ENCODE peak calls at places on chromosome 14, in six cellular contexts. L is HS-5; A is Ammon's horn; D is activated CD4-positive, alpha-beta T cell treated with anti-CD3 and anti-CD28 coated beads, Interleukin-2, amount 50 U/mL, for 1 hour; F is AG20443; G is GM12878. C is an unnamed sample.

GRCh38 chr14:101120636-101121398 is 217.3 kb upstream of the RTL1 start:
- DNase-seq in L (no peak), A (peak; percentile 80), D (no peak), F (no peak), G (no peak), C (peak; percentile 30)

GRCh38 chr14:74572829-74573360 is 39.1 kb downstream of the LTBP2 start:
- DNase-seq in L (no peak), A (peak; percentile 35), D (no peak), F (no peak), G (no peak), C (no peak)

GRCh38 chr14:64801800-64802199 is 77.9 kb downstream of the SPTB start:
- DNase-seq in L (no peak), A (no peak), D (no peak), F (peak; percentile 48), G (no peak), C (no peak)

GRCh38 chr14:75310295-75311059 is 31.8 kb downstream of the FOS start:
- DNase-seq in L (no peak), A (peak; percentile 93), D (no peak), F (peak; percentile 83), G (no peak), C (peak; percentile 78)

GRCh38 chr14:95707327-95707726 is 6.6 kb downstream of the TCL1A start:
- DNase-seq in L (no peak), A (no peak), D (no peak), F (no peak), G (no peak), C (no peak)

GRCh38 chr14:56156096-56156495 is 37.9 kb downstream of the PELI2 start:
- DNase-seq in L (no peak), A (no peak), D (no peak), F (no peak), G (no peak), C (no peak)

GRCh38 chr14:77490347-77490986 is 8.1 kb downstream of the ISM2 start:
- DNase-seq in L (no peak), A (no peak), D (no peak), F (no peak), G (no peak), C (no peak)

GRCh38 chr14:69693145-69693544 is 73.8 kb upstream of the SRSF5 start:
- DNase-seq in L (no peak), A (peak; percentile 64), D (no peak), F (no peak), G (no peak), C (peak; percentile 56)

GRCh38 chr14:65015391-65015790 is 28.7 kb downstream of the FNTB start:
- DNase-seq in L (no peak), A (peak; percentile 89), D (no peak), F (no peak), G (no peak), C (no peak)

GRCh38 chr14:30994681-30995620 is 30.5 kb upstream of the AP4S1 start:
- DNase-seq in L (peak; percentile 30), A (no peak), D (no peak), F (no peak), G (peak; percentile 8), C (no peak)

GRCh38 chr14:93956082-93956481 is 20.3 kb downstream of the ASB2 start:
- DNase-seq in L (no peak), A (no peak), D (no peak), F (no peak), G (no peak), C (no peak)

GRCh38 chr14:90242444-90242843 is 13.9 kb upstream of the PSMC1 start:
- DNase-seq in L (no peak), A (no peak), D (no peak), F (no peak), G (no peak), C (no peak)

GRCh38 chr14:72715910-72716268 is 178.0 kb downstream of the DPF3 start:
- DNase-seq in L (no peak), A (no peak), D (no peak), F (no peak), G (no peak), C (no peak)

GRCh38 chr14:21398901-21399300 is 15.1 kb upstream of the SUPT16H start:
- DNase-seq in L (no peak), A (no peak), D (no peak), F (no peak), G (no peak), C (no peak)

GRCh38 chr14:64659366-64659765 is 44.9 kb upstream of the PLEKHG3 start:
- DNase-seq in L (no peak), A (no peak), D (no peak), F (peak; percentile 76), G (no peak), C (no peak)